ENCODE peak calls at places on chromosomes 12 and 14, in six cellular contexts. S, E, L, G, K and P are unnamed samples.

GRCh38 chr12:58905422-58905821 is 14.9 kb downstream of the LRIG3 start:
- DNase-seq in E (no peak), K (no peak), G (no peak), S (no peak), L (no peak), P (no peak)

GRCh38 chr14:22597265-22597664 is 835 bp upstream of the ABHD4 start:
- DNase-seq in S (no peak), K (no peak), L (no peak), G (no peak), E (no peak), P (no peak)

GRCh38 chr12:76920182-76921014 is 41.6 kb upstream of the CSRP2 start:
- DNase-seq in E (no peak), S (no peak), L (no peak), G (no peak), K (no peak), P (no peak)

GRCh38 chr12:8867786-8868185 is 45.4 kb downstream of the A2ML1 start:
- DNase-seq in L (no peak), E (no peak), G (no peak), S (no peak), K (no peak), P (no peak)

GRCh38 chr12:49616533-49617219 is 6.7 kb upstream of the PRPF40B start:
- DNase-seq in G (no peak), L (peak), S (no peak), E (no peak), K (no peak), P (no peak)

GRCh38 chr12:122111070-122111750 is 32.7 kb downstream of the MLXIP start:
- DNase-seq in E (no peak), G (no peak), S (no peak), K (peak), L (no peak), P (no peak)

GRCh38 chr14:55731881-55732498 is 152.0 kb downstream of the KTN1 start:
- DNase-seq in K (peak), S (peak), L (peak), E (no peak), G (peak), P (no peak)

GRCh38 chr12:82682851-82683261 is 3.9 kb upstream of the TMTC2 start:
- DNase-seq in S (no peak), L (no peak), K (no peak), G (no peak), E (no peak), P (no peak)

GRCh38 chr12:126157575-126157966 is 1092.3 kb downstream of the AACS start:
- DNase-seq in L (no peak), G (no peak), S (no peak), K (no peak), E (no peak), P (no peak)

GRCh38 chr12:124837958-124838803 is 25.5 kb downstream of the SCARB1 start:
- DNase-seq in K (peak), L (peak), G (peak), S (peak), E (no peak), P (no peak)

GRCh38 chr14:23431486-23431885 is 4.0 kb downstream of the MYH7 start:
- DNase-seq in K (no peak), S (no peak), G (no peak), L (no peak), E (no peak), P (no peak)

GRCh38 chr12:31118347-31118830 is 44.7 kb downstream of the DDX11 start:
- DNase-seq in L (no peak), K (no peak), S (no peak), G (no peak), E (no peak), P (no peak)

GRCh38 chr12:122150127-122150681 is 23.8 kb downstream of the IL31 start:
- DNase-seq in E (no peak), G (no peak), L (no peak), K (no peak), S (no peak), P (no peak)

GRCh38 chr12:49891476-49891875 is 12.2 kb downstream of the FAIM2 start:
- DNase-seq in K (peak), G (no peak), E (no peak), L (no peak), S (no peak), P (no peak)

GRCh38 chr12:115943310-115943629 is 334.2 kb downstream of the MED13L start:
- DNase-seq in G (no peak), K (no peak), E (no peak), L (no peak), S (no peak), P (no peak)

GRCh38 chr12:101928556-101928955 is 51.2 kb downstream of the DRAM1 start:
- DNase-seq in E (peak), G (no peak), K (no peak), S (no peak), L (no peak), P (no peak)
- TF ChIP-seq CTCF in E (no peak), G (no peak), K (no peak), S (no peak), L (no peak), P (no peak)

GRCh38 chr12:52404951-52405350 is 1.2 kb downstream of the KRT82 start:
- DNase-seq in G (no peak), K (no peak), S (no peak), E (no peak), L (no peak), P (no peak)
- TF ChIP-seq CTCF in G (no peak), K (no peak), S (no peak), E (no peak), L (peak), P (no peak)

GRCh38 chr14:73757381-73757780 is 43.2 kb upstream of the PNMA1 start:
- DNase-seq in K (no peak), E (no peak), S (no peak), G (no peak), L (no peak), P (no peak)

GRCh38 chr14:73755434-73756014 is 41.3 kb upstream of the PNMA1 start:
- DNase-seq in L (no peak), E (no peak), G (peak), S (no peak), K (peak), P (no peak)

GRCh38 chr14:73753043-73753886 is 39.1 kb upstream of the PNMA1 start:
- DNase-seq in K (peak), L (peak), E (no peak), G (no peak), S (no peak), P (no peak)

GRCh38 chr14:73753887-73754880 is 40.0 kb upstream of the PNMA1 start:
- DNase-seq in L (no peak), E (peak), K (peak), S (no peak), G (no peak), P (peak)

GRCh38 chr14:73754911-73755360 is 40.8 kb upstream of the PNMA1 start:
- DNase-seq in K (peak), L (peak), S (peak), G (peak), E (no peak), P (no peak)
- TF ChIP-seq CTCF in K (no peak), L (no peak), S (no peak), G (no peak), E (no peak), P (no peak)

DNA sequence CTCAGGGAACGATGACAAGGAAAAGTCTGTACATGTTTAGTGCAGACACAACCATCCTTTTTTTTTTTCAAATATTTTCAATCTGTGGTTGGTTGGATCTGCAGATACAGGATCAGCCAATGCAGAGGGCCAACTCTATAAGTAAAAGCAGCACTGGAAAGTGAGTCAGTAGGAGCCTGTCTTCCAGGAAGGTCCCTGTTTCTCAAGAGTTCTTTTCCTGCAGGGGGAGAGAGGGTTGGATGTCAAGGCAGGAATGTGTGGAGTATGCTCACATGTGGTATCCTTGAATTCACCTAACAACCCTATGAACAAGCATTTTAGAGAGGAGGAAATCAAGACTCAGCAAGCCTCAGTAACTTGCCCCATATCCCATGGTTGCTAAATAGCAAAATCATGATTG is 409.1 kb downstream of the NPAS3 start:
- DNase-seq in K (no peak), G (no peak), S (no peak), L (peak), E (no peak), P (no peak)
- TF ChIP-seq CTCF in K (no peak), G (no peak), S (no peak), L (no peak), E (no peak), P (no peak)

DNA sequence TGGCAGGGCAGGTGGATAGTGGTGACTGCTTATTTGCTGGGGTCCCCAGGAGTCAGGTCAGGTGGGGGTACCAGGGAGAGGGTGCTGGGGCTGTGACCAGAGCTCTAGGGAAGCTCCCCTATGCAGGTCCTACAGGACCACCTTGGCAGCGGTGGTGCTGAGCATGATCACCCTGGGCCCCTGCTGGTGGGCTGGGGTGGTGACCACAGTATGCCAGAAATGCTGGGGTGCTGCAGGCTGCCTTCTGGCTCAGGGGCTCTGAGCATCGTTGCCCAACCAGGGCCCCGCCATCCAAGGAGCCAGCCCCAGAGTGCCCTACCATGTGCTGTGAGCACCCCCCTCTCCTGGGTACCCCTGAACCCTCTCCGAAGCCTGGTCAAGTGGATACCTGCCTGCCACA is 17.5 kb upstream of the NUDT14 start:
- DNase-seq in S (no peak), L (no peak), G (no peak), K (no peak), E (no peak), P (no peak)
- TF ChIP-seq CTCF in S (no peak), L (no peak), G (no peak), K (no peak), E (no peak), P (no peak)

GRCh38 chr12:110615171-110615570 is 1.2 kb downstream of the TCTN1 start:
- DNase-seq in K (no peak), S (no peak), E (peak), G (no peak), L (no peak), P (no peak)

GRCh38 chr12:110616471-110617115 is 2.7 kb downstream of the TCTN1 start:
- DNase-seq in K (no peak), E (no peak), G (no peak), S (no peak), L (no peak), P (no peak)

GRCh38 chr12:110622582-110622981 is 8.7 kb downstream of the TCTN1 start:
- DNase-seq in S (no peak), L (no peak), K (no peak), G (no peak), E (no peak), P (no peak)

GRCh38 chr12:110613771-110614684 is at the start of gene TCTN1:
- DNase-seq in G (peak), L (peak), K (peak), E (peak), S (peak), P (peak)

DNA sequence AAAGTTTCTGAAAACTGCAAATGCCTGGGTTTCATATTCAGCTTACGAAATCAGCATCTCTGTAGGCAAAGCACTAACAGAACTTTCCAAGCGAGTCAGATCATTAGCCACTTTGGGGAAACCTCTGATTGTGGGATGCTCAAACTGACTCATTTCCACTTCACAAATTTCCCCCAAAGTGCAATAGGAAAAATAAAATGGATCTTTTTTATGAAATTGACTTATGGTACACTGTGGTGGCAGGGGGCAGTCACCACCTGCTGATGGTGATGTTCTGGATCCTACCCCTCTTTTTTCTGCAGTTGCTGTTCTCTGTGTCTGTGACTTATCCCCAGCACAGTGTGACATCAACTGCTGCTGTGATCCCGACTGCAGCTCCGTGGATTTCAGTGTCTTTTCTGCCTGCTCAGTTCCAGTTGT is 5.6 kb downstream of the TCTN1 start:
- DNase-seq in L (no peak), G (no peak), S (no peak), K (no peak), E (peak), P (no peak)
- TF ChIP-seq CTCF in L (no peak), G (no peak), S (no peak), K (no peak), E (peak), P (no peak)

DNA sequence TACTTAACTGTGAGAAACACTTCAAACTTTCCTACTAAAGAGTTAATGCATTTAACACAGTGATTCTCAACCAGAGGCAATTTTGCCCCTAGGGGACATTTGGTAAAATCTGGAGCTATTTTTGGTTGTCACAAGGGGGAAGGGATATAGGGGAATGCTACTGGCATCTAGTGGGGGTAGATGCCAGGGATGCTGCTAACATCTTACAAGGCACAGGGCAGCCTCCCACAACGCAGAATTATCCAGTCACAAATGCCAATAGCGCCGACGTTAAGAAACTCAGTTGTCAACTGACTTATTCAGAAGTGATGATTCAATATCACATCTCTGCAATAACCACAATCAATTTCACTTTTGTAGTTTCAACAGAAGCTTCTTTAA is 2.0 kb downstream of the EEA1 start:
- DNase-seq in G (no peak), K (no peak), L (peak), E (no peak), S (peak), P (no peak)
- TF ChIP-seq CTCF in G (no peak), K (no peak), L (peak), E (no peak), S (no peak), P (no peak)